ENCODE peak calls at places on chromosomes 7 and 10, in seven cellular contexts. I is H9, U is neuronal stem cell, F is IMR-90, X is mesendoderm, R is mesenchymal stem cell, H is H1. T is an unnamed sample. For H3K27me3 and H3K4me1, the result is how much of the 10 kb centered on the place peaks cover.

GRCh38 chr10:8331896-8332729 is 277.6 kb downstream of the GATA3 start:
- DNase-seq in I (peak), R (peak), U (peak), X (peak), F (peak), H (peak), T (no peak)

GRCh38 chr7:112053405-112054069 is 152.7 kb downstream of the DOCK4 start:
- DNase-seq in F (no peak), U (no peak), R (peak), I (no peak), X (no peak), H (no peak), T (no peak)

GRCh38 chr7:8015746-8016120 is 47.1 kb downstream of the GLCCI1 start:
- DNase-seq in I (no peak), U (no peak), H (no peak), X (no peak), R (no peak), F (no peak), T (peak)

GRCh38 chr7:30027065-30027456 is 559 bp upstream of the FKBP14 start:
- DNase-seq in H (no peak), U (no peak), F (peak), X (no peak), I (no peak), R (no peak), T (peak)

GRCh38 chr7:28389504-28390385 is 22.6 kb upstream of the CREB5 start:
- DNase-seq in F (peak), H (no peak), R (peak), X (peak), U (peak), I (no peak), T (peak)

GRCh38 chr7:149872419-149873073 is 1.2 kb upstream of the ATP6V0E2 start:
- DNase-seq in H (peak), X (peak), R (peak), I (peak), U (no peak), F (peak), T (no peak)

GRCh38 chr10:29623797-29624196 is 11.0 kb downstream of the SVIL start:
- DNase-seq in R (peak), H (no peak), U (no peak), F (no peak), X (no peak), I (no peak), T (peak)

GRCh38 chr10:33129181-33129928 is 171.3 kb upstream of the ITGB1 start:
- DNase-seq in X (no peak), U (no peak), F (peak), H (no peak), I (no peak), R (peak), T (no peak)

GRCh38 chr7:73738220-73738611 is 386 bp downstream of the ABHD11 start:
- DNase-seq in U (no peak), F (peak), I (peak), H (peak), R (peak), X (peak), T (peak)

DNA sequence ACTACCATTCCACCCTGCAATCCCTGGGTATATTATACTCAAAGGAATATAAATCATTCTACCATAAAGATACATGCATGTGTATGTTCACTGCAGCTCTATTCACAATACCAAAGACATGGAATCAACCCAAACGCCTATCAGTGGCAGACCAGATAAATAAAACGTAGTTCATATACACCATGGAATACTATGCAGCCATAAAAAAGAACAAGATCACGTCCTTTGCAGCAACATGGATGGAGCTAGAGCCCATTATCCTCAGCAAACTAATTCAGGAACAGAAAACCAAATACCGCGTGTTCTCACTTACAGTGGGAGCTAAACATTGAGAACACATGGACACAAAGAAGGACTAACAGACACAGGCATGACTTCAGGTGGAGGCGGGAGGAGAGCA is 138.3 kb downstream of the DYNC2I1 start:
- DNase-seq in X (no peak), I (no peak), H (no peak), R (no peak), F (no peak), U (no peak), T (no peak)
- H3K27me3 ChIP-seq in X (under half), I (under half), H (under half), R (half or more), F (under half), U (under half), T (under half)

GRCh38 chr10:73847031-73847430 is 27.3 kb downstream of the CAMK2G start:
- DNase-seq in H (no peak), X (no peak), U (no peak), F (no peak), I (no peak), R (no peak), T (no peak)
- H3K18ac ChIP-seq in H (no peak), X (no peak), U (no peak), F (no peak), I (no peak), R (no peak), T (no peak)

GRCh38 chr10:131094406-131095108 is 217.0 kb downstream of the TCERG1L start:
- DNase-seq in X (peak), I (peak), F (no peak), U (no peak), R (no peak), H (no peak), T (peak)

GRCh38 chr10:131092416-131092815 is 219.1 kb downstream of the TCERG1L start:
- DNase-seq in F (no peak), I (no peak), U (no peak), X (no peak), R (no peak), H (no peak), T (no peak)

GRCh38 chr10:131093795-131094366 is 217.6 kb downstream of the TCERG1L start:
- DNase-seq in F (no peak), R (no peak), U (no peak), X (peak), H (no peak), I (no peak), T (no peak)

GRCh38 chr10:131092876-131093275 is 218.6 kb downstream of the TCERG1L start:
- DNase-seq in F (no peak), U (no peak), I (no peak), R (no peak), H (no peak), X (no peak), T (no peak)

GRCh38 chr10:131093346-131093745 is 218.2 kb downstream of the TCERG1L start:
- DNase-seq in R (no peak), U (no peak), F (no peak), I (no peak), X (no peak), H (no peak), T (no peak)
- H3K4me1 ChIP-seq in R (under half), U (under half), F (under half), I (under half), X (under half), H (under half), T (under half)

DNA sequence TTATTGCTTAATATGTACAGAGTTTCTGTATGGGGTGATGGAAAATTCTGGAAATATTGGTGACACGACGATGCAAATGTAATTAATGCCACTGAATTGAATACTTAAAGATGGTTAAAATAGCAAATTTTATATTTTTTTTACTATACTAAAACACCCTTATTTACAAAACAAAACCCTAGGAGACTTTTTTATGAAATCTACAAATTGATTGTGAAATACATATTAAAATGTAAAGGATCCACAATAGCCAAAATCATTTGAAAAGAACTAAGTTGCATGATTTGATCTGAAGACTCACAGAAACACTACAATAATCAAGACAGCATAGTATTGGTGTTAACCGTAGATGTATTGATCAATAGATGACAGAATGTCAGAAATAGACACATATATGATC is 252.0 kb downstream of the GRM8 start:
- DNase-seq in H (no peak), I (no peak), R (no peak), U (no peak), F (no peak), X (no peak), T (no peak)
- H3K27me3 ChIP-seq in H (under half), I (under half), R (under half), U (under half), F (under half), X (under half), T (under half)

DNA sequence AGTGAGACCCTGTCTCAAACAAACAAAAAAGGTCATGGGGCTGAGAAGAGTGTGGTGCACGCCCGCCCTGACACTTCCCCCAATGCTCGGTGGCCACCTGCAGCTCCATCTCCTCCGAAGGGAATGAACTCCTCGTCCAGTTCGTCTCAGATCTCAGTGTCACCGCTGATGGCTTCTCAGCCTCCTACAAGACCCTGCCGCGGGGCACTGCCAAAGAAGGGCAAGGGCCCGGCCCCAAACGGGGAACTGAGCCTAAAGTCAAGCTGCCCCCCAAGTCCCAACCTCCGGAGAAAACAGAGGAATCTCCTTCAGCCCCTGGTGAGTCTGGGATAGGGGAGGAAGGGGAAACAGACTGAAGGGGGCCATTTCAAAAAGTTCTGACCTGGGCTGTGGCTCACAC is 4.2 kb downstream of the PCOLCE start:
- DNase-seq in I (no peak), H (no peak), X (no peak), F (no peak), R (no peak), U (no peak), T (no peak)
- H3K18ac ChIP-seq in I (no peak), H (no peak), X (no peak), F (no peak), R (no peak), U (peak), T (no peak)

GRCh38 chr10:44966129-44966815 is 6.7 kb downstream of the RASSF4 start:
- DNase-seq in U (no peak), X (no peak), H (peak), F (no peak), R (peak), I (no peak), T (no peak)

GRCh38 chr10:44968101-44968886 is 8.7 kb downstream of the RASSF4 start:
- DNase-seq in F (no peak), U (no peak), H (no peak), X (no peak), I (no peak), R (peak), T (peak)

GRCh38 chr10:44966816-44967509 is 7.4 kb downstream of the RASSF4 start:
- DNase-seq in F (no peak), R (peak), H (no peak), X (no peak), U (no peak), I (peak), T (no peak)

GRCh38 chr10:44968887-44969400 is 9.3 kb downstream of the RASSF4 start:
- DNase-seq in H (no peak), F (no peak), U (no peak), R (no peak), X (no peak), I (no peak), T (no peak)

DNA sequence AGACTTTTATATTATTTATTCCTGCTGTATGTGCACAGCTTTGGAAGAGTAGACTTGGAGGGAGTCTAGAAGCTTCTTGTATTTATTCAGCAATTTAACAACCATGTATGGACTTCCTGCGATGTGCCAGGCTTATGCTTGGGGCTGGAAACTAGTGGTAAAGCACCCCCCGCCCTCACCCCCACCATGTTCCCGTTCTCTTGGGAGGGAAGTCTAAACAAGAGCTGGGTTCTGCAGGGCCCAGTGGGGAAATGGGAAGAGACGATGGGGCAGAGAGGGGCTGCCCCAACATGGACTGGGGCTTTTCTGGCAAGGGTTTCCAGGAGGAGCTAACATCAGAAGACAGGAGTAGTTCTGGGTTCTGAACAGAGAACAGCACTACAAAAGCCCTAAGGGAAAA is 8.0 kb downstream of the RASSF4 start:
- DNase-seq in F (no peak), U (no peak), I (peak), H (no peak), R (no peak), X (no peak), T (no peak)
- H3K4me1 ChIP-seq in F (under half), U (under half), I (under half), H (under half), R (under half), X (under half), T (under half)

GRCh38 chr7:157740251-157740650 is 403.4 kb downstream of the DNAJB6 start:
- DNase-seq in I (no peak), R (no peak), H (no peak), F (no peak), U (no peak), X (no peak), T (no peak)
- H3K27me3 ChIP-seq in I (under half), R (under half), H (under half), F (under half), U (under half), X (under half), T (under half)

DNA sequence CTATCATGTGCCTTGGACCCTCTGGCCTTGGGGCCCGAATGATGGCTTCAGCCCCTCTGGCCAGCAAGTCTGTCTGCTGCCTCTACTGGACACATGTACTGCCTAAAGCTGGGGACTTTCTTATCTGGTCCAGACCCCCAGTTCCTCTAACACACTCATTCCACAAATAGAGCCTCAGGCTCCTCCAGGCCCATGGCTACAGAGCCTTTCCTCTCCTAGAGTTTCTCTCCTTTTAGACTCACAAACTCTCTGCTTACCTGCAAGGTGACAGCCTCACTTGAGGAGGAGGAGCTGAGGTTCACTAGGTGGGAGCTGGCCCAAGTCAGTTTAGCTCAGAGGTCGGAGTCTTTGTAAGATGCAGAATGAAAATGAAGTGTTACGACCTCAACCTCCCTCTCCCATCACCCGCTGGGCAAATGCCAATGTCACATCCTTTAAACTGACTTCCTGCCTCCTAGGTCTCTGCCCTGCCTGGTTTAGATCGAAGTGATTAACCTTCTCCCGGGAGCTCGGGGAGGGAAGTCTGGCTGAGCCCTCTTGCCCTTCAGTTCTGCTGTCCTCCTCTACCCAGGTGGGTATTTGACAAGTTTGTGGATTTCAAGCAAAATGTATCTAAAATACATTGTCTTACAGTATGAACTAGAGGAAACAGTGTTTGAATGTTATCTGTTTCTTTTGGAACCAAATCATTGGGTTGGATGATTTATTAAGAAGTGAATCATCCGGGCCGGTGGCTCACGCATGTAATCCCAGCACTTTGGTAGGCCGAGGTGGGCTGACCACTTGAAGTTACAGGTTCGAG is 71.8 kb upstream of the TNS3 start:
- DNase-seq in X (peak), R (no peak), U (no peak), H (no peak), F (peak), I (no peak), T (no peak)
- H3K18ac ChIP-seq in X (no peak), R (peak), U (no peak), H (no peak), F (peak), I (no peak), T (no peak)

DNA sequence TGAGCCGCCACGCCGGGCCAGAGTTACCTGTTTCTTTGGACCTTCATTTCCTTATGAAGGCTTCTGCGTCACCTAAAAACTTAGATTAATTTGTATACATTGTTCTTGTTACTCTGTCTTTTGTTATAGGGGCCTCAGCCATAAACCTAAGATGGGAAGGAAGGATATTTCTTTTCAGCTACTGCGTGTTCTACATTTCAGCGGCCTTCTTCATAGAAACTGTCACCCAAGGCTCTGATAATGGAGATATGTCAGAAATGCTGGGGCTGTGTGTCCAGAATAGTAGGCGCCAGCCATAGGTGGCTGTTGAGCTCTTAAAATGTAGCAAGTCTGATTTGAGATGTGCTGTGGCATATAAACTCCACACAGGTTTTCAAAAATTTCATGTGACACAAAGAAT is 52.9 kb downstream of the HK1 start:
- DNase-seq in F (no peak), R (no peak), I (no peak), U (no peak), H (no peak), X (no peak), T (peak)
- H3K4me1 ChIP-seq in F (under half), R (under half), I (under half), U (under half), H (under half), X (under half), T (half or more)

T was measured in trophoblast cell.